ENCODE peak calls at places on chromosomes 11 and 22, in six cellular contexts. P is ovary, T is fibroblast of villous mesenchyme, Q is H1, O is cardiac fibroblast, Z is left lung. W is an unnamed sample.

GRCh38 chr11:6319001-6319878 is 1.1 kb downstream of the CAVIN3 start:
- DNase-seq in P (peak), T (peak), Q (no peak), O (peak), Z (peak), W (peak)

GRCh38 chr11:46741600-46742484 is 22.8 kb downstream of the F2 start:
- DNase-seq in P (no peak), T (no peak), Q (no peak), O (no peak), Z (no peak), W (no peak)

GRCh38 chr11:56885182-56885581 is 103.5 kb upstream of the OR5AK2 start:
- DNase-seq in P (no peak), T (no peak), Q (no peak), O (no peak), Z (no peak), W (no peak)

GRCh38 chr11:8263769-8264410 is at the start of gene LMO1:
- DNase-seq in P (peak), T (peak), Q (no peak), O (peak), Z (peak), W (peak)

GRCh38 chr11:129144256-129144655 is 47.9 kb downstream of the ARHGAP32 start:
- DNase-seq in P (no peak), T (no peak), Q (no peak), O (peak), Z (no peak), W (peak)

GRCh38 chr11:2586091-2586792 is 113.6 kb downstream of the KCNQ1OT1 start:
- DNase-seq in P (peak), T (peak), Q (no peak), O (no peak), Z (peak), W (no peak)

GRCh38 chr11:90947930-90948329 is 725.1 kb upstream of the CHORDC1 start:
- DNase-seq in P (no peak), T (no peak), Q (no peak), O (no peak), Z (no peak), W (no peak)

GRCh38 chr22:27993201-27993635 is 74.2 kb upstream of the PITPNB start:
- DNase-seq in P (peak), T (no peak), Q (no peak), O (no peak), Z (peak), W (no peak)

GRCh38 chr22:42316988-42317387 is 46.5 kb upstream of the TCF20 start:
- DNase-seq in P (peak), T (peak), Q (no peak), O (peak), Z (no peak), W (peak)

GRCh38 chr11:17351171-17351509 is 460 bp upstream of the NCR3LG1 start:
- DNase-seq in P (no peak), T (no peak), Q (no peak), O (no peak), Z (no peak), W (no peak)

GRCh38 chr11:17351510-17352176 is at the start of gene NCR3LG1:
- DNase-seq in P (peak), T (peak), Q (no peak), O (peak), Z (peak), W (peak)

GRCh38 chr11:17353228-17354021 is 1.8 kb downstream of the NCR3LG1 start:
- DNase-seq in P (peak), T (peak), Q (no peak), O (peak), Z (peak), W (peak)

GRCh38 chr11:17354070-17354924 is 2.7 kb downstream of the NCR3LG1 start:
- DNase-seq in P (no peak), T (peak), Q (no peak), O (peak), Z (no peak), W (peak)

DNA sequence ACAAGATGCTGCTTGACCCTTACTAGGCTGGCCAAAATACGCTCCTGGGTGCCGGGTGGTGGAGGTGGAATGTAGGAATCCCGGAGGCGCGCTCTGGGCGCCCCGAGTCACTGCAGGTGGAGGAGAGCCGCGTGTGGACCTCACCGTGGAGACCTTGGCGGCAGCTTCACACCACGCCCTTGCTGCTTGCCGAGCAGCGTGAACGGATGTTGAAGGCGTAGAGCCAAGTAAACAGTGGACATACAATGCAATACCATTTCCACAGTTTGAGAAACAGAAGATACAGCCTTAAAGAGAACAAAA is 1.3 kb downstream of the NCR3LG1 start:
- DNase-seq in P (peak), T (peak), Q (no peak), O (peak), Z (peak), W (no peak)
- H3K4me3 ChIP-seq in P (peak), T (peak), Q (peak), O (peak), Z (peak), W (peak)

GRCh38 chr11:15747671-15748070 is 608.7 kb downstream of the SOX6 start:
- DNase-seq in P (no peak), T (peak), Q (no peak), O (no peak), Z (no peak), W (no peak)

GRCh38 chr11:15748673-15749190 is 607.6 kb downstream of the SOX6 start:
- DNase-seq in P (no peak), T (peak), Q (no peak), O (no peak), Z (no peak), W (no peak)

GRCh38 chr11:15748107-15748506 is 608.2 kb downstream of the SOX6 start:
- DNase-seq in P (no peak), T (peak), Q (no peak), O (no peak), Z (no peak), W (no peak)

GRCh38 chr11:15754221-15754620 is 602.1 kb downstream of the SOX6 start:
- DNase-seq in P (no peak), T (peak), Q (no peak), O (peak), Z (no peak), W (no peak)

GRCh38 chr11:15750535-15751297 is 605.6 kb downstream of the SOX6 start:
- DNase-seq in P (no peak), T (no peak), Q (no peak), O (no peak), Z (no peak), W (no peak)
- TF ChIP-seq CTCF in P (no peak), T (no peak), Q (no peak), O (no peak), Z (no peak), W (no peak)

DNA sequence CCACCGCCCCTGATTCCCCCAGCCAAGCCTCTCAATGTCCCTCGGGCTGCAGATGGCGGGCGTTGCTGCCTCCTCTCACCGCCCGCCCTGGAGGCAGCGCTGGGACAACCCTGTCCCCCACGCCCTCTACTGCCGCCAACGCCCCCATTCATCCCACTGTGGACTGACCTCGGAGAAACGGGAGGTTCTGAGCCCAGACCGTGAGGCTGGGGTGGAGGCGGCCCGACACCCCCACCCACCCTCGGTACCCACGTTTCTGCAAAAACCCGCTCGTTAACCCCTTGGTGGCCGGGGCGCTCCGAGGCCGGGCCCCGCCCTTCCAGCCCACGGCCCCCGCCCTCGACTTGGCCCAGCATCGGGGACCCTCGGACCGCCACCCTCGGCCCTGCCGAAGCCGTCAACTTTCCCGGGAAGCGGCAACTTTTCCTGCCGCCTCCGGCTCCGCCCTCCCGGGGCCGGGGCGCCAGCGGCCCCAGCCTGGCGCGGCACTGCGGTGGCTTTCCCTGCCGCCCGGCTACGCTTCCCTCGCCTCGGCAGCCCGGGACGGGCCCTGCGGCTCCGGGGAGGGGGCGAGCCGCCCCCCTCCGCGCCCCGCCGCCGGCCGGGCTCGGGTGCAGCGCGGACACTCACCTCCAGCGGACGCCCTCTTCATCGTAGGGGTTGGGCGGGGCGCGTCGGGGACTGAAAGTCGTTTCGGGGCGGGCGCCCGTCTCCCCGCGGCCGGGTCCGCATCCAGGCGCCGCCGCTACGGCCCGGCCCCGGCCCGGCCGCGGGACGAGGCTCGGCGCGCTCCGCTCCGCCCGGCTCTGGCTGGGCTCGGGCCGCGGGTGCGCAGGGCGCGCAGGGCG is 453 bp downstream of the RTN4R start:
- DNase-seq in P (no peak), T (no peak), Q (no peak), O (no peak), Z (no peak), W (no peak)
- H3K4me3 ChIP-seq in P (peak), T (peak), Q (peak), O (peak), Z (peak), W (no peak)

DNA sequence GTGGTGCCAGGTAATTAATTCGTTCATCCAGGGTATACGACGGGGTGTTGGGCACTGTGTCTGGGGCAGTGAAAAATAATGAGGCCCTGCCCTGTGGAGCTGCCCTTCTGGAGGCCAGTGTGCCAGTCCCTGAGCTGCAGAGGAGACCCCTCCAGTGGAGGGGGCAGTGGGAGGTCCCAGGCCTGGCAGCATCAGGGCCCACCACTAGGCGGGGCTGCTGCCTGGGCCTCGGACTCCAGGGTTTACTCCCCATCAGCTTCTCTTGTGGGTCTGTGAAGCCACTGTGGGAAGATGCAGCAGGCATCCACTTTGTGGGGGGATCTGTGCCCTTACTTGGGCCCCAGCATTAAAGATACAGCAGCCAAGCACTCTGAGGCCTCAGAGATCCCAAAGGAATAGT is 17.4 kb upstream of the TMPRSS6 start:
- DNase-seq in P (no peak), T (no peak), Q (no peak), O (no peak), Z (no peak), W (no peak)
- TF ChIP-seq CTCF in P (no peak), T (peak), Q (peak), O (peak), Z (no peak), W (peak)

DNA sequence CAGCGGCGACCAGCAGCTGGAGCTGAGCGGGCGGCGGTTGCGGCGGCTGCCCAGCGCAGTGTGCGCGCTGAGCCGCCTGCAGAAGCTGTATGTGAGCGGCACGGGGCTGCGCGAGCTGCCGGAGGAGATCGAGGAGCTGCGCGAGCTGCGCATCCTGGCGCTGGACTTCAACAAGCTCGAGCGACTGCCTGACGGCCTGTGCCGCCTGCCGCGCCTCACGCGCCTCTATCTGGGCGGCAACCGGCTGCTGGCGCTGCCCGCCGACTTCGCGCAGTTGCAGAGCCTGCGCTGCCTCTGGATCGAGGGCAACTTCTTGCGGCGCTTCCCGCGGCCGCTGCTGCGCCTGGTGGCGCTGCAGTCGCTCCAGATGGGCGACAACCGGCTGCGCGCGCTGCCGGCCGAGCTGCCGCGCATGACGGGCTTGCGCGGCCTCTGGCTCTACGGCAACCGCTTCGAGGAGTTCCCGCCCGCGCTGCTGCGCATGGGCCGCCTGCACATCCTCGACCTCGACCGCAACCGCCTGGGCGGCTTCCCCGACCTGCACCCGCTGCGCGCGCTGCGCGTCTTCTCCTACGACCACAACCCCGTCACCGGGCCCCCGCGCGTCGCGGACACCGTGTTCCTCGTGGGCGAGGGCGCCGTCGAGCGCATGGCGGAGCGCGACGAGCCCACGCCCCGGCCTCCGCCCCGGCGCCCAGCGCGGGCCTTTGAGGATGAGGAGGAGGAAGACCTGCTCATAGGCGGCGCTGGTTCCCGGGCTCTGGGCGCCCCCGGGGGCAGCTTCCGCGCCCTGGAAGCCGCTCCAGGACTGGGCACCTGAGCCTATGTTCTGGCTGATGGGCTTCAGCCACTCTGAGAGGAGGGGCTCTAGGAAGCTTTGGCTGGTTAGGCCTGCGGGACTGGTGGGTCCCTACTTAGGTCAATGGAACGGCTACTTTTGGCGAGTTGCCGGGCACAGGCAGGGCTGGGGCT is 795 bp downstream of the LRRC10B start:
- DNase-seq in P (peak), T (peak), Q (peak), O (peak), Z (peak), W (peak)
- H3K4me3 ChIP-seq in P (no peak), T (no peak), Q (no peak), O (peak), Z (no peak), W (no peak)

GRCh38 chr22:45210174-45210573 is 30.5 kb downstream of the KIAA0930 start:
- DNase-seq in P (no peak), T (no peak), Q (no peak), O (no peak), Z (no peak), W (no peak)

GRCh38 chr22:45208696-45208992 is 32.0 kb downstream of the KIAA0930 start:
- DNase-seq in P (no peak), T (no peak), Q (no peak), O (no peak), Z (peak), W (no peak)

GRCh38 chr22:45207981-45208664 is 32.6 kb downstream of the KIAA0930 start:
- DNase-seq in P (no peak), T (no peak), Q (no peak), O (peak), Z (peak), W (peak)

GRCh38 chr22:45210577-45211431 is 29.9 kb downstream of the KIAA0930 start:
- DNase-seq in P (no peak), T (peak), Q (no peak), O (no peak), Z (peak), W (no peak)

GRCh38 chr22:45208993-45209838 is 31.5 kb downstream of the KIAA0930 start:
- DNase-seq in P (no peak), T (peak), Q (peak), O (peak), Z (peak), W (peak)
- TF ChIP-seq CTCF in P (no peak), T (peak), Q (peak), O (peak), Z (peak), W (peak)

GRCh38 chr11:12829536-12830314 is 155.5 kb downstream of the TEAD1 start:
- DNase-seq in P (no peak), T (no peak), Q (no peak), O (no peak), Z (no peak), W (no peak)

GRCh38 chr11:12826441-12826840 is 152.2 kb downstream of the TEAD1 start:
- DNase-seq in P (no peak), T (no peak), Q (no peak), O (no peak), Z (no peak), W (no peak)

GRCh38 chr11:12829131-12829530 is 154.9 kb downstream of the TEAD1 start:
- DNase-seq in P (no peak), T (no peak), Q (no peak), O (no peak), Z (no peak), W (no peak)

GRCh38 chr11:12827929-12828812 is 153.9 kb downstream of the TEAD1 start:
- DNase-seq in P (peak), T (peak), Q (peak), O (peak), Z (no peak), W (peak)

GRCh38 chr11:12827369-12827768 is 153.1 kb downstream of the TEAD1 start:
- DNase-seq in P (no peak), T (no peak), Q (no peak), O (no peak), Z (no peak), W (no peak)
- H3K4me3 ChIP-seq in P (no peak), T (peak), Q (no peak), O (peak), Z (no peak), W (peak)

GRCh38 chr22:17566776-17567175 is 3.5 kb downstream of the SLC25A18 start:
- DNase-seq in P (no peak), T (no peak), Q (no peak), O (no peak), Z (no peak), W (no peak)

GRCh38 chr22:17563936-17564391 is 666 bp downstream of the SLC25A18 start:
- DNase-seq in P (no peak), T (peak), Q (no peak), O (peak), Z (no peak), W (peak)

GRCh38 chr22:17565986-17566687 is 2.8 kb downstream of the SLC25A18 start:
- DNase-seq in P (no peak), T (no peak), Q (no peak), O (no peak), Z (no peak), W (no peak)

GRCh38 chr22:17559188-17559587 is 4.1 kb upstream of the SLC25A18 start:
- DNase-seq in P (no peak), T (no peak), Q (no peak), O (no peak), Z (no peak), W (no peak)

GRCh38 chr22:17562906-17563870 is at the start of gene SLC25A18:
- DNase-seq in P (peak), T (peak), Q (no peak), O (peak), Z (no peak), W (no peak)
- TF ChIP-seq CTCF in P (no peak), T (peak), Q (peak), O (peak), Z (no peak), W (peak)